ENCODE peak calls at places on chromosomes 1 and 21, in eight cellular contexts. One of them, this sample, is unnamed.

GRCh38 chr1:228846952-228847351 is 111.7 kb downstream of the RHOU start:
- DNase-seq in stimulated activated CD4-positive, alpha-beta T cell treated with anti-CD3 and anti-CD28 coated beads, Interleukin-2, amount 100 ng/mL, for 48 hours: no peak
- DNase-seq in H9: no peak
- DNase-seq in hepatic stellate cell: no peak
- DNase-seq in NAMALWA: no peak
- DNase-seq in PC-9: no peak
- DNase-seq in H54: no peak
- DNase-seq in GM19239: no peak
- DNase-seq in this sample: no peak

GRCh38 chr1:234617986-234618725 is 8.2 kb upstream of the IRF2BP2 start:
- DNase-seq in stimulated activated CD4-positive, alpha-beta T cell treated with anti-CD3 and anti-CD28 coated beads, Interleukin-2, amount 100 ng/mL, for 48 hours: no peak
- DNase-seq in GM19239: no peak
- DNase-seq in H9: no peak
- DNase-seq in PC-9: no peak
- DNase-seq in H54: no peak
- DNase-seq in hepatic stellate cell: no peak
- DNase-seq in NAMALWA: no peak
- DNase-seq in this sample: no peak

GRCh38 chr1:53678507-53678906 is 60.5 kb downstream of the GLIS1 start:
- DNase-seq in GM19239: no peak
- DNase-seq in PC-9: no peak
- DNase-seq in hepatic stellate cell: no peak
- DNase-seq in stimulated activated CD4-positive, alpha-beta T cell treated with anti-CD3 and anti-CD28 coated beads, Interleukin-2, amount 100 ng/mL, for 48 hours: no peak
- DNase-seq in H54: no peak
- DNase-seq in H9: no peak
- DNase-seq in NAMALWA: no peak
- DNase-seq in this sample: no peak

GRCh38 chr1:21511579-21512522 is 2.6 kb downstream of the ALPL start:
- DNase-seq in NAMALWA: no peak
- DNase-seq in stimulated activated CD4-positive, alpha-beta T cell treated with anti-CD3 and anti-CD28 coated beads, Interleukin-2, amount 100 ng/mL, for 48 hours: no peak
- DNase-seq in hepatic stellate cell: peak
- DNase-seq in PC-9: no peak
- DNase-seq in GM19239: no peak
- DNase-seq in H9: no peak
- DNase-seq in H54: peak
- DNase-seq in this sample: no peak

GRCh38 chr1:200180821-200181220 is 153.3 kb downstream of the NR5A2 start:
- DNase-seq in NAMALWA: no peak
- DNase-seq in PC-9: no peak
- DNase-seq in H9: no peak
- DNase-seq in hepatic stellate cell: no peak
- DNase-seq in H54: peak
- DNase-seq in GM19239: no peak
- DNase-seq in stimulated activated CD4-positive, alpha-beta T cell treated with anti-CD3 and anti-CD28 coated beads, Interleukin-2, amount 100 ng/mL, for 48 hours: no peak
- DNase-seq in this sample: no peak

GRCh38 chr1:10387611-10388386 is 11.1 kb upstream of the PGD start:
- DNase-seq in H54: no peak
- DNase-seq in NAMALWA: peak
- DNase-seq in GM19239: no peak
- DNase-seq in PC-9: peak
- DNase-seq in hepatic stellate cell: peak
- DNase-seq in stimulated activated CD4-positive, alpha-beta T cell treated with anti-CD3 and anti-CD28 coated beads, Interleukin-2, amount 100 ng/mL, for 48 hours: no peak
- DNase-seq in H9: no peak
- DNase-seq in this sample: peak

GRCh38 chr1:59574085-59574484 is 240.7 kb upstream of the HOOK1 start:
- DNase-seq in GM19239: no peak
- DNase-seq in H54: no peak
- DNase-seq in NAMALWA: no peak
- DNase-seq in PC-9: no peak
- DNase-seq in hepatic stellate cell: no peak
- DNase-seq in stimulated activated CD4-positive, alpha-beta T cell treated with anti-CD3 and anti-CD28 coated beads, Interleukin-2, amount 100 ng/mL, for 48 hours: no peak
- DNase-seq in H9: no peak
- DNase-seq in this sample: no peak

GRCh38 chr1:167103236-167103894 is 9.5 kb downstream of the STYXL2 start:
- DNase-seq in H9: peak
- DNase-seq in stimulated activated CD4-positive, alpha-beta T cell treated with anti-CD3 and anti-CD28 coated beads, Interleukin-2, amount 100 ng/mL, for 48 hours: no peak
- DNase-seq in NAMALWA: no peak
- DNase-seq in hepatic stellate cell: no peak
- DNase-seq in PC-9: peak
- DNase-seq in H54: no peak
- DNase-seq in GM19239: no peak
- DNase-seq in this sample: no peak

GRCh38 chr1:209257021-209257420 is 326.5 kb upstream of the CAMK1G start:
- DNase-seq in H54: no peak
- DNase-seq in H9: no peak
- DNase-seq in NAMALWA: no peak
- DNase-seq in PC-9: no peak
- DNase-seq in hepatic stellate cell: no peak
- DNase-seq in stimulated activated CD4-positive, alpha-beta T cell treated with anti-CD3 and anti-CD28 coated beads, Interleukin-2, amount 100 ng/mL, for 48 hours: no peak
- DNase-seq in GM19239: no peak
- DNase-seq in this sample: no peak

GRCh38 chr1:100713636-100714035 is 5.9 kb upstream of the VCAM1 start:
- DNase-seq in H54: no peak
- DNase-seq in H9: no peak
- DNase-seq in hepatic stellate cell: no peak
- DNase-seq in GM19239: no peak
- DNase-seq in NAMALWA: no peak
- DNase-seq in PC-9: peak
- DNase-seq in stimulated activated CD4-positive, alpha-beta T cell treated with anti-CD3 and anti-CD28 coated beads, Interleukin-2, amount 100 ng/mL, for 48 hours: no peak
- DNase-seq in this sample: no peak

GRCh38 chr1:202586018-202586821 is 124.0 kb downstream of the SYT2 start:
- DNase-seq in H9: no peak
- DNase-seq in GM19239: peak
- DNase-seq in PC-9: peak
- DNase-seq in stimulated activated CD4-positive, alpha-beta T cell treated with anti-CD3 and anti-CD28 coated beads, Interleukin-2, amount 100 ng/mL, for 48 hours: no peak
- DNase-seq in H54: no peak
- DNase-seq in NAMALWA: peak
- DNase-seq in hepatic stellate cell: no peak
- DNase-seq in this sample: peak

GRCh38 chr1:93502561-93502960 is 54.6 kb downstream of the FNBP1L start:
- DNase-seq in PC-9: no peak
- DNase-seq in H9: no peak
- DNase-seq in stimulated activated CD4-positive, alpha-beta T cell treated with anti-CD3 and anti-CD28 coated beads, Interleukin-2, amount 100 ng/mL, for 48 hours: no peak
- DNase-seq in NAMALWA: no peak
- DNase-seq in H54: no peak
- DNase-seq in GM19239: no peak
- DNase-seq in hepatic stellate cell: no peak
- DNase-seq in this sample: no peak

GRCh38 chr1:31931241-31932225 is 6.6 kb downstream of the PTP4A2 start:
- DNase-seq in H9: no peak
- DNase-seq in H54: no peak
- DNase-seq in PC-9: peak
- DNase-seq in stimulated activated CD4-positive, alpha-beta T cell treated with anti-CD3 and anti-CD28 coated beads, Interleukin-2, amount 100 ng/mL, for 48 hours: no peak
- DNase-seq in NAMALWA: peak
- DNase-seq in GM19239: no peak
- DNase-seq in hepatic stellate cell: no peak
- DNase-seq in this sample: peak

GRCh38 chr1:12059722-12060464 is 3.2 kb upstream of the TNFRSF8 start:
- DNase-seq in H54: no peak
- DNase-seq in H9: no peak
- DNase-seq in PC-9: no peak
- DNase-seq in hepatic stellate cell: no peak
- DNase-seq in stimulated activated CD4-positive, alpha-beta T cell treated with anti-CD3 and anti-CD28 coated beads, Interleukin-2, amount 100 ng/mL, for 48 hours: no peak
- DNase-seq in NAMALWA: no peak
- DNase-seq in GM19239: no peak
- DNase-seq in this sample: no peak

GRCh38 chr1:153962088-153963029 is 978 bp downstream of the SLC39A1 start:
- DNase-seq in H9: no peak
- DNase-seq in stimulated activated CD4-positive, alpha-beta T cell treated with anti-CD3 and anti-CD28 coated beads, Interleukin-2, amount 100 ng/mL, for 48 hours: no peak
- DNase-seq in hepatic stellate cell: peak
- DNase-seq in GM19239: no peak
- DNase-seq in NAMALWA: no peak
- DNase-seq in PC-9: peak
- DNase-seq in H54: no peak
- DNase-seq in this sample: peak

GRCh38 chr1:197272791-197273190 is 4.7 kb downstream of the CRB1 start:
- DNase-seq in GM19239: no peak
- DNase-seq in H54: no peak
- DNase-seq in stimulated activated CD4-positive, alpha-beta T cell treated with anti-CD3 and anti-CD28 coated beads, Interleukin-2, amount 100 ng/mL, for 48 hours: no peak
- DNase-seq in hepatic stellate cell: no peak
- DNase-seq in H9: no peak
- DNase-seq in PC-9: no peak
- DNase-seq in NAMALWA: no peak
- DNase-seq in this sample: no peak

GRCh38 chr1:231039161-231040018 is 664 bp downstream of the FAM89A start:
- DNase-seq in GM19239: peak
- DNase-seq in PC-9: no peak
- DNase-seq in NAMALWA: peak
- DNase-seq in H9: peak
- DNase-seq in stimulated activated CD4-positive, alpha-beta T cell treated with anti-CD3 and anti-CD28 coated beads, Interleukin-2, amount 100 ng/mL, for 48 hours: peak
- DNase-seq in H54: no peak
- DNase-seq in hepatic stellate cell: peak
- DNase-seq in this sample: peak

GRCh38 chr1:180178511-180179161 is 24.0 kb downstream of the QSOX1 start:
- DNase-seq in H54: no peak
- DNase-seq in hepatic stellate cell: peak
- DNase-seq in PC-9: no peak
- DNase-seq in stimulated activated CD4-positive, alpha-beta T cell treated with anti-CD3 and anti-CD28 coated beads, Interleukin-2, amount 100 ng/mL, for 48 hours: peak
- DNase-seq in NAMALWA: peak
- DNase-seq in GM19239: peak
- DNase-seq in H9: peak
- DNase-seq in this sample: peak

GRCh38 chr1:101128851-101129250 is 103.3 kb upstream of the DPH5 start:
- DNase-seq in GM19239: no peak
- DNase-seq in stimulated activated CD4-positive, alpha-beta T cell treated with anti-CD3 and anti-CD28 coated beads, Interleukin-2, amount 100 ng/mL, for 48 hours: no peak
- DNase-seq in NAMALWA: peak
- DNase-seq in H9: no peak
- DNase-seq in H54: no peak
- DNase-seq in hepatic stellate cell: no peak
- DNase-seq in PC-9: no peak
- DNase-seq in this sample: no peak

GRCh38 chr1:201422436-201423030 is 1.0 kb upstream of the TNNI1 start:
- DNase-seq in NAMALWA: no peak
- DNase-seq in stimulated activated CD4-positive, alpha-beta T cell treated with anti-CD3 and anti-CD28 coated beads, Interleukin-2, amount 100 ng/mL, for 48 hours: no peak
- DNase-seq in PC-9: no peak
- DNase-seq in H9: no peak
- DNase-seq in GM19239: no peak
- DNase-seq in hepatic stellate cell: no peak
- DNase-seq in H54: no peak
- DNase-seq in this sample: no peak

GRCh38 chr1:65820983-65821382 is 28.3 kb downstream of the PDE4B start:
- DNase-seq in PC-9: no peak
- DNase-seq in hepatic stellate cell: peak
- DNase-seq in H9: no peak
- DNase-seq in GM19239: no peak
- DNase-seq in stimulated activated CD4-positive, alpha-beta T cell treated with anti-CD3 and anti-CD28 coated beads, Interleukin-2, amount 100 ng/mL, for 48 hours: no peak
- DNase-seq in H54: peak
- DNase-seq in NAMALWA: no peak
- DNase-seq in this sample: peak

GRCh38 chr1:109901508-109902145 is 9.0 kb upstream of the CSF1 start:
- DNase-seq in stimulated activated CD4-positive, alpha-beta T cell treated with anti-CD3 and anti-CD28 coated beads, Interleukin-2, amount 100 ng/mL, for 48 hours: no peak
- DNase-seq in PC-9: no peak
- DNase-seq in H9: no peak
- DNase-seq in H54: no peak
- DNase-seq in NAMALWA: peak
- DNase-seq in hepatic stellate cell: no peak
- DNase-seq in GM19239: no peak
- DNase-seq in this sample: no peak

GRCh38 chr1:66981679-66982078 is 56.9 kb downstream of the MIER1 start:
- DNase-seq in PC-9: no peak
- DNase-seq in hepatic stellate cell: peak
- DNase-seq in GM19239: no peak
- DNase-seq in stimulated activated CD4-positive, alpha-beta T cell treated with anti-CD3 and anti-CD28 coated beads, Interleukin-2, amount 100 ng/mL, for 48 hours: peak
- DNase-seq in H9: no peak
- DNase-seq in H54: no peak
- DNase-seq in NAMALWA: no peak
- DNase-seq in this sample: no peak

GRCh38 chr1:59046730-59047157 is 250.2 kb upstream of the FGGY start:
- DNase-seq in GM19239: peak
- DNase-seq in NAMALWA: peak
- DNase-seq in hepatic stellate cell: no peak
- DNase-seq in H54: no peak
- DNase-seq in stimulated activated CD4-positive, alpha-beta T cell treated with anti-CD3 and anti-CD28 coated beads, Interleukin-2, amount 100 ng/mL, for 48 hours: no peak
- DNase-seq in H9: no peak
- DNase-seq in PC-9: no peak
- DNase-seq in this sample: no peak

GRCh38 chr1:156126701-156127534 is 12.4 kb downstream of the LMNA start:
- DNase-seq in H54: peak
- DNase-seq in H9: no peak
- DNase-seq in PC-9: peak
- DNase-seq in stimulated activated CD4-positive, alpha-beta T cell treated with anti-CD3 and anti-CD28 coated beads, Interleukin-2, amount 100 ng/mL, for 48 hours: peak
- DNase-seq in GM19239: no peak
- DNase-seq in NAMALWA: peak
- DNase-seq in hepatic stellate cell: peak
- DNase-seq in this sample: peak

GRCh38 chr1:6091823-6092109 is 46.1 kb downstream of the KCNAB2 start:
- DNase-seq in PC-9: no peak
- DNase-seq in GM19239: no peak
- DNase-seq in stimulated activated CD4-positive, alpha-beta T cell treated with anti-CD3 and anti-CD28 coated beads, Interleukin-2, amount 100 ng/mL, for 48 hours: no peak
- DNase-seq in H54: no peak
- DNase-seq in H9: no peak
- DNase-seq in hepatic stellate cell: no peak
- DNase-seq in NAMALWA: no peak
- DNase-seq in this sample: no peak

GRCh38 chr21:16078382-16078781 is 348.6 kb downstream of the USP25 start:
- DNase-seq in stimulated activated CD4-positive, alpha-beta T cell treated with anti-CD3 and anti-CD28 coated beads, Interleukin-2, amount 100 ng/mL, for 48 hours: no peak
- DNase-seq in hepatic stellate cell: no peak
- DNase-seq in NAMALWA: no peak
- DNase-seq in PC-9: no peak
- DNase-seq in GM19239: no peak
- DNase-seq in H54: no peak
- DNase-seq in H9: no peak
- DNase-seq in this sample: no peak

GRCh38 chr1:198283222-198283621 is 126.4 kb downstream of the NEK7 start:
- DNase-seq in PC-9: no peak
- DNase-seq in hepatic stellate cell: no peak
- DNase-seq in H9: no peak
- DNase-seq in GM19239: no peak
- DNase-seq in stimulated activated CD4-positive, alpha-beta T cell treated with anti-CD3 and anti-CD28 coated beads, Interleukin-2, amount 100 ng/mL, for 48 hours: no peak
- DNase-seq in H54: no peak
- DNase-seq in NAMALWA: no peak
- DNase-seq in this sample: no peak

GRCh38 chr1:26225033-26225831 is 8.8 kb upstream of the CEP85 start:
- DNase-seq in H54: no peak
- DNase-seq in GM19239: no peak
- DNase-seq in stimulated activated CD4-positive, alpha-beta T cell treated with anti-CD3 and anti-CD28 coated beads, Interleukin-2, amount 100 ng/mL, for 48 hours: peak
- DNase-seq in PC-9: no peak
- DNase-seq in NAMALWA: no peak
- DNase-seq in hepatic stellate cell: peak
- DNase-seq in H9: peak
- DNase-seq in this sample: no peak

GRCh38 chr21:41966341-41966833 is 12.6 kb upstream of the C2CD2 start:
- DNase-seq in PC-9: no peak
- DNase-seq in NAMALWA: no peak
- DNase-seq in H54: no peak
- DNase-seq in hepatic stellate cell: no peak
- DNase-seq in stimulated activated CD4-positive, alpha-beta T cell treated with anti-CD3 and anti-CD28 coated beads, Interleukin-2, amount 100 ng/mL, for 48 hours: no peak
- DNase-seq in GM19239: no peak
- DNase-seq in H9: no peak
- DNase-seq in this sample: no peak

GRCh38 chr21:42570841-42571387 is 57.3 kb downstream of the SLC37A1 start:
- DNase-seq in stimulated activated CD4-positive, alpha-beta T cell treated with anti-CD3 and anti-CD28 coated beads, Interleukin-2, amount 100 ng/mL, for 48 hours: no peak
- DNase-seq in PC-9: no peak
- DNase-seq in H54: no peak
- DNase-seq in NAMALWA: no peak
- DNase-seq in hepatic stellate cell: no peak
- DNase-seq in GM19239: no peak
- DNase-seq in H9: no peak
- DNase-seq in this sample: no peak